ENCODE peak calls at places on chromosome 13, in six cellular contexts. One of them, this sample, is unnamed. For H3K79me2 and H3K9me2, the result is how much of the 10 kb centered on the place peaks cover.

GRCh38 chr13:31310356-31310755 is 110.6 kb downstream of the B3GLCT start:
- DNase-seq in HCT116: no peak
- DNase-seq in GM23248: no peak
- DNase-seq in PC-3: no peak
- DNase-seq in MM.1S: no peak
- DNase-seq in SK-N-SH: no peak
- DNase-seq in this sample: no peak

GRCh38 chr13:100625447-100625846 is 36.9 kb upstream of the GGACT start:
- DNase-seq in HCT116: no peak
- DNase-seq in GM23248: no peak
- DNase-seq in PC-3: no peak
- DNase-seq in MM.1S: no peak
- DNase-seq in SK-N-SH: no peak
- DNase-seq in this sample: no peak

GRCh38 chr13:43473437-43473836 is 313.3 kb downstream of the ENOX1 start:
- DNase-seq in HCT116: no peak
- DNase-seq in GM23248: no peak
- DNase-seq in PC-3: no peak
- DNase-seq in MM.1S: no peak
- DNase-seq in SK-N-SH: peak
- DNase-seq in this sample: no peak

GRCh38 chr13:40777166-40777956 is 6.4 kb upstream of the MRPS31 start:
- DNase-seq in HCT116: peak
- DNase-seq in GM23248: peak
- DNase-seq in PC-3: peak
- DNase-seq in MM.1S: peak
- DNase-seq in SK-N-SH: peak
- DNase-seq in this sample: peak

GRCh38 chr13:30037766-30038165 is 187.3 kb upstream of the UBL3 start:
- DNase-seq in HCT116: no peak
- DNase-seq in GM23248: peak
- DNase-seq in PC-3: no peak
- DNase-seq in MM.1S: no peak
- DNase-seq in SK-N-SH: no peak
- DNase-seq in this sample: no peak

GRCh38 chr13:80276371-80277289 is 64.3 kb downstream of the SPRY2 start:
- DNase-seq in HCT116: no peak
- DNase-seq in GM23248: peak
- DNase-seq in PC-3: peak
- DNase-seq in MM.1S: no peak
- DNase-seq in SK-N-SH: no peak
- DNase-seq in this sample: no peak

GRCh38 chr13:59356607-59357006 is 807.1 kb downstream of the DIAPH3 start:
- DNase-seq in HCT116: no peak
- DNase-seq in GM23248: peak
- DNase-seq in PC-3: no peak
- DNase-seq in MM.1S: no peak
- DNase-seq in SK-N-SH: no peak
- DNase-seq in this sample: no peak

GRCh38 chr13:23159587-23160240 is 21.1 kb upstream of the SGCG start:
- DNase-seq in HCT116: no peak
- DNase-seq in GM23248: peak
- DNase-seq in PC-3: no peak
- DNase-seq in MM.1S: no peak
- DNase-seq in SK-N-SH: peak
- DNase-seq in this sample: no peak

GRCh38 chr13:104984296-104984818 is 1551.1 kb downstream of the EFNB2 start:
- DNase-seq in HCT116: no peak
- DNase-seq in GM23248: no peak
- DNase-seq in PC-3: peak
- DNase-seq in MM.1S: peak
- DNase-seq in SK-N-SH: peak
- DNase-seq in this sample: no peak

GRCh38 chr13:24854311-24854710 is 90.3 kb downstream of the RNF17 start:
- DNase-seq in HCT116: no peak
- DNase-seq in GM23248: no peak
- DNase-seq in PC-3: no peak
- DNase-seq in MM.1S: no peak
- DNase-seq in SK-N-SH: no peak
- DNase-seq in this sample: no peak

GRCh38 chr13:66424417-66424816 is 805.7 kb downstream of the PCDH9 start:
- DNase-seq in HCT116: no peak
- DNase-seq in GM23248: no peak
- DNase-seq in PC-3: peak
- DNase-seq in MM.1S: no peak
- DNase-seq in SK-N-SH: no peak
- DNase-seq in this sample: no peak

DNA sequence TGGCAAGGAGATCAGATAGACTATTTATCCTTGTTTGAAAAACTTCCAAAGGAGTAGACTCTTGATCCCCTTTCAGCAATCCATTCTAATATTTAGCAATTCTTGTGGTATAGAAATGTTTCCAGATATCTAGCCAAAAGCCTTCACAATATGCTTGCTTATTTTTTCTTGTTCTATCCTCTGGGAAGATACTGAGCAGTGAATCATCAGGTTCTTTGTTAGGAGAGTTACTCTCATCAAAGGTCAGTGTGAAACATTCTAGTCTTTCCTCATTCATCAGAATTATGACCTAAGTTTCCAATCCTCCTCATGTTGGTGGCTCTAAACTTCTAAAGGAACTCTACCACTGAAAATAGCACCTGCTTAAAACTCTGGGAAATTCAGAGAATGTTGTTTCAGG is 3.9 kb downstream of the GPC6 start:
- DNase-seq in HCT116: no peak
- DNase-seq in GM23248: peak
- DNase-seq in PC-3: peak
- DNase-seq in MM.1S: no peak
- DNase-seq in SK-N-SH: no peak
- DNase-seq in this sample: no peak
- H3K9ac ChIP-seq in HCT116: no peak
- H3K9ac ChIP-seq in GM23248: peak
- H3K9ac ChIP-seq in PC-3: no peak
- H3K9ac ChIP-seq in MM.1S: no peak
- H3K9ac ChIP-seq in SK-N-SH: no peak
- H3K9ac ChIP-seq in this sample: no peak

GRCh38 chr13:51230473-51231105 is 8.4 kb downstream of the FAM124A start:
- DNase-seq in HCT116: no peak
- DNase-seq in GM23248: peak
- DNase-seq in PC-3: no peak
- DNase-seq in MM.1S: no peak
- DNase-seq in SK-N-SH: no peak
- DNase-seq in this sample: no peak
- H3K79me2 ChIP-seq in HCT116: under half
- H3K79me2 ChIP-seq in GM23248: under half
- H3K79me2 ChIP-seq in PC-3: under half
- H3K79me2 ChIP-seq in MM.1S: under half
- H3K79me2 ChIP-seq in SK-N-SH: under half
- H3K79me2 ChIP-seq in this sample: under half

DNA sequence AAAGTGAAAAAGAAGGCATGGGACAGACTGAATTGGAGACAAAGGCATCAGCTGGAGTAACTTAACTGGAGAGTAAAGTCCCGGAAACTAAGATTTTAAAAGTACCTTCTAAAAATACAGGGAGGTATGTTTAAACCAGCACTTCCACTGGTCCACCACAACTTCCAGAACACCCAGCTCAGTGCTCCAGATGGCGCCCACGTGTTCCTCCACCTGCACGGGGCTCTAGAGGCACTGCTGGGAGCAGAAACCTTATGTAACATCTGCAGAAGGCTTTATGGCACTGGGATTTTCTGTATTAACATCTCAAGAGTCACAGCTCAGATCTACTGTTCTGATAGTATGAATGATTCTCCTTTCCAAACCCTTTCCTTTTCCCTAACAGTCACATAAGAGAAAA is 252.1 kb downstream of the DCLK1 start:
- DNase-seq in HCT116: no peak
- DNase-seq in GM23248: no peak
- DNase-seq in PC-3: no peak
- DNase-seq in MM.1S: peak
- DNase-seq in SK-N-SH: no peak
- DNase-seq in this sample: no peak
- H3K9me2 ChIP-seq in HCT116: under half
- H3K9me2 ChIP-seq in GM23248: under half
- H3K9me2 ChIP-seq in PC-3: under half
- H3K9me2 ChIP-seq in MM.1S: under half
- H3K9me2 ChIP-seq in SK-N-SH: under half
- H3K9me2 ChIP-seq in this sample: under half

GRCh38 chr13:36862722-36863121 is 43.7 kb downstream of the RFXAP start:
- DNase-seq in HCT116: no peak
- DNase-seq in GM23248: no peak
- DNase-seq in PC-3: no peak
- DNase-seq in MM.1S: no peak
- DNase-seq in SK-N-SH: no peak
- DNase-seq in this sample: no peak

GRCh38 chr13:36866232-36866631 is 47.2 kb downstream of the RFXAP start:
- DNase-seq in HCT116: no peak
- DNase-seq in GM23248: no peak
- DNase-seq in PC-3: no peak
- DNase-seq in MM.1S: no peak
- DNase-seq in SK-N-SH: no peak
- DNase-seq in this sample: no peak

GRCh38 chr13:36870050-36870692 is 49.9 kb downstream of the SMAD9 start:
- DNase-seq in HCT116: no peak
- DNase-seq in GM23248: no peak
- DNase-seq in PC-3: peak
- DNase-seq in MM.1S: no peak
- DNase-seq in SK-N-SH: no peak
- DNase-seq in this sample: no peak

GRCh38 chr13:36862002-36862706 is 43.1 kb downstream of the RFXAP start:
- DNase-seq in HCT116: no peak
- DNase-seq in GM23248: peak
- DNase-seq in PC-3: peak
- DNase-seq in MM.1S: no peak
- DNase-seq in SK-N-SH: no peak
- DNase-seq in this sample: no peak

GRCh38 chr13:36865265-36865664 is 46.2 kb downstream of the RFXAP start:
- DNase-seq in HCT116: no peak
- DNase-seq in GM23248: no peak
- DNase-seq in PC-3: no peak
- DNase-seq in MM.1S: no peak
- DNase-seq in SK-N-SH: no peak
- DNase-seq in this sample: no peak
- H3K9ac ChIP-seq in HCT116: no peak
- H3K9ac ChIP-seq in GM23248: no peak
- H3K9ac ChIP-seq in PC-3: no peak
- H3K9ac ChIP-seq in MM.1S: no peak
- H3K9ac ChIP-seq in SK-N-SH: no peak
- H3K9ac ChIP-seq in this sample: no peak

GRCh38 chr13:91346062-91346461 is 1.4 kb upstream of the MIR17HG start:
- DNase-seq in HCT116: no peak
- DNase-seq in GM23248: no peak
- DNase-seq in PC-3: no peak
- DNase-seq in MM.1S: no peak
- DNase-seq in SK-N-SH: no peak
- DNase-seq in this sample: no peak

GRCh38 chr13:91346848-91347211 is 657 bp upstream of the MIR17HG start:
- DNase-seq in HCT116: no peak
- DNase-seq in GM23248: peak
- DNase-seq in PC-3: peak
- DNase-seq in MM.1S: peak
- DNase-seq in SK-N-SH: peak
- DNase-seq in this sample: peak

GRCh38 chr13:91348906-91349435 is 1.5 kb downstream of the MIR17HG start:
- DNase-seq in HCT116: peak
- DNase-seq in GM23248: peak
- DNase-seq in PC-3: peak
- DNase-seq in MM.1S: peak
- DNase-seq in SK-N-SH: peak
- DNase-seq in this sample: peak

GRCh38 chr13:91347996-91348905 is 764 bp downstream of the MIR17HG start:
- DNase-seq in HCT116: no peak
- DNase-seq in GM23248: peak
- DNase-seq in PC-3: no peak
- DNase-seq in MM.1S: peak
- DNase-seq in SK-N-SH: no peak
- DNase-seq in this sample: no peak

GRCh38 chr13:91347212-91347995 is at the start of gene MIR17HG:
- DNase-seq in HCT116: peak
- DNase-seq in GM23248: peak
- DNase-seq in PC-3: peak
- DNase-seq in MM.1S: peak
- DNase-seq in SK-N-SH: peak
- DNase-seq in this sample: peak
- H3K79me2 ChIP-seq in HCT116: under half
- H3K79me2 ChIP-seq in GM23248: under half
- H3K79me2 ChIP-seq in PC-3: under half
- H3K79me2 ChIP-seq in MM.1S: under half
- H3K79me2 ChIP-seq in SK-N-SH: under half
- H3K79me2 ChIP-seq in this sample: under half